ENCODE peak calls at places on chromosomes 7 and 10, in four cellular contexts. Z, H, A and O are unnamed samples.

GRCh38 chr7:139560678-139561077 is 37.2 kb downstream of the CLEC2L start:
- DNase-seq in Z (no peak), H (no peak), A (no peak), O (no peak)

GRCh38 chr7:44448922-44449321 is 41.5 kb downstream of the NUDCD3 start:
- DNase-seq in Z (peak; percentile 59), H (no peak), A (no peak), O (no peak)

GRCh38 chr10:128178319-128178937 is 52.2 kb upstream of the MKI67 start:
- DNase-seq in Z (no peak), H (peak; percentile 52), A (no peak), O (no peak)

GRCh38 chr7:147809785-147810184 is 780.8 kb upstream of the C7orf33 start:
- DNase-seq in Z (no peak), H (no peak), A (no peak), O (no peak)

GRCh38 chr7:83681200-83681599 is 32.3 kb upstream of the SEMA3E start:
- DNase-seq in Z (no peak), H (no peak), A (no peak), O (no peak)

GRCh38 chr10:88156341-88156740 is 292.9 kb downstream of the PTEN start:
- DNase-seq in Z (peak; percentile 97), H (no peak), A (peak; percentile 60), O (peak; percentile 53)

GRCh38 chr10:78876449-78876848 is 192.3 kb upstream of the ZMIZ1 start:
- DNase-seq in Z (no peak), H (no peak), A (no peak), O (no peak)

GRCh38 chr7:38229386-38229785 is 44.0 kb downstream of the TARP start:
- DNase-seq in Z (peak; percentile 54), H (no peak), A (peak; percentile 16), O (no peak)

GRCh38 chr10:3445688-3446087 is 273.1 kb upstream of the PITRM1 start:
- DNase-seq in Z (peak; percentile 52), H (no peak), A (no peak), O (no peak)

GRCh38 chr7:135773451-135773850 is 24.8 kb upstream of the FAM180A start:
- DNase-seq in Z (peak; percentile 29), H (no peak), A (no peak), O (no peak)

GRCh38 chr7:96380111-96380512 is 58.2 kb upstream of the SLC25A13 start:
- DNase-seq in Z (no peak), H (no peak), A (no peak), O (no peak)

GRCh38 chr7:100247152-100247757 is 27.5 kb downstream of the PVRIG start:
- DNase-seq in Z (peak; percentile 86), H (no peak), A (peak; percentile 52), O (peak; percentile 61)

GRCh38 chr7:78039791-78040776 is 241.5 kb downstream of the PHTF2 start:
- DNase-seq in Z (peak; percentile 8), H (peak; percentile 72), A (peak; percentile 14), O (no peak)

GRCh38 chr10:10657139-10657760 is 360.4 kb upstream of the CELF2 start:
- DNase-seq in Z (peak; percentile 41), H (no peak), A (no peak), O (no peak)

GRCh38 chr7:153503093-153503492 is 549.1 kb upstream of the DPP6 start:
- DNase-seq in Z (no peak), H (no peak), A (no peak), O (no peak)

GRCh38 chr7:148662646-148663045 is 36.1 kb upstream of the CUL1 start:
- DNase-seq in Z (no peak), H (no peak), A (no peak), O (no peak)

GRCh38 chr7:96084880-96085551 is 236.9 kb downstream of the SLC25A13 start:
- DNase-seq in Z (peak; percentile 53), H (no peak), A (peak; percentile 66), O (peak; percentile 18)

GRCh38 chr10:101602767-101603398 is 14.8 kb downstream of the DPCD start:
- DNase-seq in Z (peak; percentile 86), H (peak; percentile 86), A (peak; percentile 50), O (peak; percentile 33)

GRCh38 chr7:104328970-104329825 is 795 bp downstream of the LHFPL3 start:
- DNase-seq in Z (peak; percentile 1), H (no peak), A (no peak), O (no peak)

DNA sequence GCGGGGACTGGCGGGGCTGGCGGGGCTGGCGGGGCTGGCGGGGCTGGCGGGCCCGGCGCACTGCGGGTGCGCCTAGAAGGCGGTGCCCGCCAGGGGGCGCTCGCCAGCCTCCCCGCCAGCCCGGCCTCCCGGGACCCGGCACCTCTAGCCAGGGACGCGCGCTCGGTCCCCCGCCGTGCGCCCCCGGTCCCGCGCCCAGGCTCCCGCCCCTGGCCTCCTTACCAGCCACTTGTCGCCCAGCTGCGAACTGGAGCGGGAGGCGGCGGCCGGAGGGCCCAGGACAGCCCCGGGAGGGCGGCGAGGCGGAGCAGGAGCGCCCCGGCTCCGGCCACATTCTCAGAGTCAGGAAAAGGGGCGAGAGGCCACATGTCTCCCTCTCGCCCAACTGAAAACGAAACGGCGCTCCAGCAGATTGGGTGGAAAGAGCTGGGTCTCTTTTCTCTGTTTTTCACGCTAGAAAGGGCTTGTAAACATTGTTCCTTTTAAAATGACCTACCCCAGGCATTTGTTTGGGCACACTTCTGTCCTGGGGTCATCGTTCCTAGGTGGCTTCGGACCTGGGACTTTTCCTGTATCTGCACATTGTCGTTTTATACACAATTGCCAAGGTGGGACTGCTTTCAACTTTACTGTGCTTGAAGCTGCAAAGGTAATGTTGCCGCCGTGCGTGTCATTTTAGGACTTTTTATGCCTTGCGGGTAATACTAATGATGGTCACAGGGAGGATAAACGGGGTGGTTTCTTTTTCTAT is 378 bp upstream of the PRKCQ start:
- DNase-seq in Z (peak; percentile 87), H (peak; percentile 88), A (peak; percentile 31), O (peak; percentile 10)
- TF ChIP-seq CTCF in Z (peak; percentile 8), H (peak; percentile 71), A (peak; percentile 45), O (peak; percentile 40)

GRCh38 chr7:14697684-14698083 is 204.9 kb downstream of the DGKB start:
- DNase-seq in Z (no peak), H (no peak), A (no peak), O (no peak)

GRCh38 chr7:14698239-14698638 is 204.3 kb downstream of the DGKB start:
- DNase-seq in Z (peak; percentile 15), H (no peak), A (peak; percentile 27), O (no peak)
- TF ChIP-seq CTCF in Z (no peak), H (no peak), A (no peak), O (no peak)

GRCh38 chr10:104317195-104318095 is 20.8 kb downstream of the ITPRIP start:
- DNase-seq in Z (peak; percentile 83), H (no peak), A (peak; percentile 90), O (no peak)
- TF ChIP-seq CTCF in Z (no peak), H (no peak), A (no peak), O (peak; percentile 1)

GRCh38 chr10:133440633-133441285 is 13.0 kb upstream of the SCART1 start:
- DNase-seq in Z (no peak), H (no peak), A (no peak), O (no peak)

GRCh38 chr10:133442191-133442966 is 11.4 kb upstream of the SCART1 start:
- DNase-seq in Z (no peak), H (no peak), A (no peak), O (no peak)

GRCh38 chr10:133441780-133442179 is 12.0 kb upstream of the SCART1 start:
- DNase-seq in Z (no peak), H (no peak), A (no peak), O (no peak)

GRCh38 chr10:133439517-133440461 is 14.0 kb upstream of the SCART1 start:
- DNase-seq in Z (no peak), H (no peak), A (no peak), O (no peak)

DNA sequence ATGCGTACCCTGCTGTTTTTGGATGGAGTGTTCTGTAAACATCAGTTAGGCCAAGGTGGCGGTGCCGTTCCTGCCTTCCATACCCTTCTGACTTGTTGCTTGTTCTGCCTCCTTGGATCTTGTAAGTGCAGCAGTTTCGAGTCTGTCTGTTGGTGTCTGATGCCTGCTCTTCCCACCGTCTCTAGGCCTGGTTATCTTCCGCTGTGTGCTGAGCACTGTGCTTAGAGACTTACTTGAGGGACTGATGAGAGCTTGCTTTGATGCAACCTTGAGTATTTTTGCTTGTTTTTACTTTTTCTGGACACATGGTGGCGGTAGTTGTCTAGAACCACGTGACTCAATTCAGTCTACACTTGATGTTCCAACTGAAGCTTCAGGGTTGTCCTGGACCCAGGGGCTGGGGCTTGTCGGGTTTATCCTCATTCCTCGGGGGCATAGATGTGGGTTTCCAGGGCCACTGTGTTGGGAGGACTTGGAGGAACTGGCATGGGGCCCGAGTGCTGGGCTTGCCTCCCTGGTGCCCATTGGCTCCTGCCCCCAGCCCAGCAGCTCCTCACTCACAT is 14.4 kb upstream of the SPRN start:
- DNase-seq in Z (no peak), H (peak; percentile 75), A (peak; percentile 6), O (no peak)
- TF ChIP-seq CTCF in Z (peak; percentile 14), H (peak; percentile 56), A (peak; percentile 17), O (peak; percentile 16)

DNA sequence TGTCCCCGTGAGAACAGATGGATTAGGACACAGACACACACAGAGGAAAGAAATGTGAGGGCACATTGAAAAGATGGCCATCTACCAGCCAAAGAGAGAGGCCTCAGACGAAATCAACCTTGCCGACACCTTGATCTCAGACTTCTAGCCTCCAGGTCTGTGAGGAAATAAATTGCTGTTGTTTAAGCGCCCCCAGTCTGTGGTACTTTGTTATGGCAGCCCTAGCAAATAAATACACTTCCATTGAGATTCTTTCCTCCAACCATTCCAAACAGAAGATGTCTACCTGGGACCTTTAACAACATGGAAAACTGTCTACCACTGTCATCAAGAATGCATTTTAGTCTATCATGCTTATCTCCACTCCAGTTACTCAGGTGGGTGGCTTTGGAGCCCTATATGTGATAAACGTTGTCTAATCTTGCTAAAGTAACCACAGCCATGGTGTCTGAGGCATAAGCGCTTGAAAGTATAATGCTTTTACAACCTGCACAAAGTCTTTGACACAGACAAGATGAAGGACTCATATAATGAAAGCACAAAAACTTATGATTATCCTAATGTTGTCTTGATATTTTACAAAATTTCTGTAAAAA is 244.3 kb downstream of the MTERF1 start:
- DNase-seq in Z (no peak), H (no peak), A (peak; percentile 32), O (no peak)
- TF ChIP-seq CTCF in Z (peak; percentile 46), H (peak; percentile 69), A (peak; percentile 45), O (peak; percentile 43)

GRCh38 chr10:99708428-99709010 is 23.4 kb downstream of the COX15 start:
- DNase-seq in Z (no peak), H (no peak), A (peak; percentile 50), O (no peak)

GRCh38 chr10:99714446-99714845 is 17.5 kb downstream of the COX15 start:
- DNase-seq in Z (no peak), H (no peak), A (no peak), O (no peak)

GRCh38 chr10:99709480-99710229 is 22.3 kb downstream of the COX15 start:
- DNase-seq in Z (peak; percentile 75), H (peak; percentile 48), A (peak; percentile 69), O (no peak)

GRCh38 chr10:99711129-99711719 is 20.7 kb downstream of the COX15 start:
- DNase-seq in Z (peak; percentile 84), H (peak; percentile 30), A (peak; percentile 87), O (peak; percentile 55)
- TF ChIP-seq CTCF in Z (peak; percentile 41), H (peak; percentile 77), A (peak; percentile 65), O (peak; percentile 69)